ENCODE peak calls at places on chromosomes 4 and X, in ten cellular contexts. C is lower lobe of right lung, Z is prostate gland, M is heart left ventricle, I is suprapubic skin, Q is fibroblast of lung, K is IMR-90, J is endodermal cell, E is cardiac muscle cell, H is left ventricle myocardium inferior. D is an unnamed sample. For H3K4me1, the result is how much of the 10 kb centered on the place peaks cover.

GRCh38 chr4:105619193-105619931 is 66.9 kb downstream of the ARHGEF38 start:
- DNase-seq in H (peak), I (no peak), K (no peak), M (peak), C (peak), E (peak), Q (peak), Z (peak), J (no peak), D (peak)

GRCh38 chr4:127660486-127660885 is 27.7 kb downstream of the INTU start:
- DNase-seq in C (no peak), K (no peak), Q (no peak), Z (no peak), H (no peak), E (no peak), J (no peak), M (no peak), I (no peak), D (no peak)

GRCh38 chr4:40247350-40247749 is 50.5 kb downstream of the RHOH start:
- DNase-seq in I (no peak), Q (no peak), M (no peak), K (no peak), H (no peak), C (no peak), E (no peak), J (no peak), Z (no peak), D (no peak)

GRCh38 chrX:45771114-45771513 is 570.4 kb upstream of the DIPK2B start:
- DNase-seq in Z (peak), C (no peak), H (no peak), M (no peak), J (no peak), I (no peak), E (no peak), Q (peak), K (peak), D (no peak)

GRCh38 chrX:22276781-22277180 is 4.1 kb downstream of the CBLL2 start:
- DNase-seq in Z (no peak), K (peak), M (no peak), I (no peak), J (no peak), E (no peak), Q (peak), H (no peak), C (no peak), D (no peak)

GRCh38 chr4:15778191-15778741 is at the start of gene CD38:
- DNase-seq in C (peak), I (no peak), M (peak), Q (no peak), H (peak), E (peak), J (peak), K (no peak), Z (peak), D (peak)

GRCh38 chr4:182585321-182585720 is 331.9 kb downstream of the DCTD start:
- DNase-seq in K (no peak), I (no peak), H (no peak), Z (no peak), C (no peak), M (no peak), E (no peak), J (peak), Q (no peak), D (no peak)

GRCh38 chrX:17987783-17988182 is 126.7 kb upstream of the RAI2 start:
- DNase-seq in C (no peak), M (no peak), I (no peak), J (no peak), E (no peak), K (no peak), Q (no peak), Z (no peak), H (no peak), D (no peak)

GRCh38 chrX:146863566-146863965 is 49.0 kb upstream of the CXorf51A start:
- DNase-seq in Q (no peak), Z (no peak), K (peak), M (no peak), I (no peak), J (no peak), E (no peak), C (no peak), H (no peak), D (no peak)

GRCh38 chr4:86496094-86497060 is 97.7 kb upstream of the PTPN13 start:
- DNase-seq in C (no peak), Q (peak), M (no peak), I (no peak), K (peak), E (peak), Z (peak), J (peak), H (no peak), D (no peak)

GRCh38 chr4:15077969-15078368 is 75.7 kb downstream of the CPEB2 start:
- DNase-seq in Z (no peak), E (no peak), J (no peak), Q (peak), M (no peak), H (no peak), K (peak), C (no peak), I (no peak), D (no peak)

GRCh38 chr4:55356991-55357461 is 11.0 kb downstream of the SRD5A3 start:
- DNase-seq in I (no peak), C (no peak), Z (no peak), E (no peak), K (peak), Q (peak), J (no peak), H (no peak), M (no peak), D (no peak)

GRCh38 chrX:39855748-39856129 is 242.0 kb downstream of the BCOR start:
- DNase-seq in M (no peak), Q (peak), J (peak), E (no peak), I (no peak), H (no peak), Z (no peak), C (no peak), K (peak), D (no peak)

GRCh38 chrX:154458954-154459829 is 1.1 kb downstream of the PLXNA3 start:
- DNase-seq in C (peak), J (peak), Z (peak), H (peak), I (no peak), E (peak), K (no peak), Q (no peak), M (no peak), D (peak)

GRCh38 chr4:105147226-105148151 is 813 bp downstream of the TET2 start:
- DNase-seq in I (no peak), M (peak), Q (peak), H (no peak), E (peak), J (peak), C (peak), Z (peak), K (peak), D (peak)

GRCh38 chr4:170589597-170590191 is 499.9 kb upstream of the AADAT start:
- DNase-seq in J (no peak), Q (no peak), M (no peak), I (no peak), E (peak), Z (no peak), K (no peak), C (no peak), H (no peak), D (no peak)

GRCh38 chr4:114599231-114600065 is 841 bp downstream of the UGT8 start:
- DNase-seq in Z (no peak), J (peak), M (no peak), E (peak), K (no peak), H (no peak), I (no peak), C (no peak), Q (peak), D (no peak)

DNA sequence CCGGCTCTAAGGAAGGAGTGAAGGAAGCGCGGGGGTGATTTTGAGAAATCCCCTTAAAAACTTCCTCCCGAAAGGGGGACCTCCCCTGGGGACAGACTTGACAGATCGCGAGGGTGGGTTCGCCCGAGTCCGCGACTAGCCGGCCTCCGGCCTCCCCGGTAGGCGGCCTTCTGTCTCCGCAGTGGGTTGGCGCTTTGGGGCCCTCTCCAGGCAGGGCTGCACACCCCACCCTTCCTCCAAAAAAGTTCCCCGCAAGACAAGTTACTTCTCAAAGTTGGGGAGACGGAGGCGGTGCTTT is 24.8 kb downstream of the HOPX start:
- DNase-seq in J (peak), H (peak), I (no peak), C (no peak), Z (no peak), E (no peak), Q (peak), M (peak), K (no peak), D (no peak)
- TF ChIP-seq CTCF in J (peak), H (peak), I (no peak), C (peak), Z (no peak), E (peak), Q (peak), M (no peak), K (peak), D (no peak)

GRCh38 chr4:1868293-1868692 is 2.9 kb upstream of the NSD2 start:
- DNase-seq in E (no peak), H (no peak), Q (no peak), M (no peak), Z (no peak), I (no peak), J (no peak), K (no peak), C (no peak), D (no peak)
- H3K27ac ChIP-seq in E (no peak), H (no peak), Q (no peak), M (no peak), Z (no peak), I (no peak), J (no peak), K (no peak), C (no peak), D (no peak)

DNA sequence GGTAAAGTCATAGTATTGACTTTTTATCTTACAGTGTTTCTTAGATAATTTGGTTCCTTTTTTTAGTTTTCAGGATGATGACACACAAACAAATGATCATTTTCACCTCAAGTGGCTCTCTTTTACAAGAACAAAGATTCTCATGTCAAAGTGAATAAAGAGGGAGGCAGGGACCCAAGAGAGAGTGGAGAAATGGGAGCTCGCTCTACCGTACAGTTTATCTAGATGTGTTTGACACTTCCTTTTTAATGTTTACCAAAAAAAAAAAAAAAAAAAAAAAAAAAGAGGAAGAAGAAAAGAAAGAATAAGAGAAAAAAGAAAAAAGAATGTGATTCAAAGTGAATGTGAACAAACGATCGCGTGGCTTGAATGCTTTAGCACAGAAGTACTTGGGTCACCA is 75.6 kb upstream of the GRXCR1 start:
- DNase-seq in E (no peak), Q (no peak), C (no peak), Z (no peak), M (no peak), I (no peak), H (no peak), K (no peak), J (no peak), D (no peak)
- H3K4me1 ChIP-seq in E (under half), Q (under half), C (under half), Z (under half), M (under half), I (under half), H (under half), K (under half), J (under half), D (under half)

GRCh38 chr4:129350800-129351199 is 254.8 kb downstream of the C4orf33 start:
- DNase-seq in H (no peak), K (no peak), C (no peak), Z (no peak), M (no peak), I (no peak), E (no peak), J (no peak), Q (no peak), D (no peak)

GRCh38 chr4:129355529-129355928 is 259.6 kb downstream of the C4orf33 start:
- DNase-seq in Z (no peak), J (no peak), Q (peak), I (no peak), E (peak), H (no peak), M (no peak), C (no peak), K (no peak), D (no peak)

GRCh38 chr4:129355031-129355430 is 259.1 kb downstream of the C4orf33 start:
- DNase-seq in Z (no peak), I (no peak), C (no peak), E (no peak), Q (no peak), H (no peak), J (no peak), K (no peak), M (no peak), D (no peak)

GRCh38 chr4:129352480-129352879 is 256.5 kb downstream of the C4orf33 start:
- DNase-seq in I (no peak), C (no peak), K (no peak), H (no peak), M (no peak), E (no peak), Q (no peak), Z (no peak), J (no peak), D (no peak)

DNA sequence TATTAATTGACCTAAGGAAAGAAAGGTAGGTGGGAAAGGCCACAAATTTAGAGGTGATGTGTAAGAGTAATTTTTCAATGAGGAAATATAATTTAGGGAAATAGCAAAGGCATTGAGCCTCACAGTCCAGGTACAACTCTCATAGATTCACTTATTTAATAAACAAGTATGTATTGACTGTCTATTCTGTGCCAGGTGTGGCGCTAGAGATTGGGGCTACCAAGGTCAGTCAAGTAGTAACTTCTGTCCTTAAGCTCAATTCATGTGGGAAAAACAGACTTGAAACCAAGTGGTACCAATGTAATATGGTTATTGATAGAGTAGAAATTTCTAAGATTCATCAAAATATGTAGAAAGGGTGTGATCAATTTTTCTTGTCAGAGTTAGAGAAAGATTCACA is 257.5 kb downstream of the C4orf33 start:
- DNase-seq in J (no peak), Z (no peak), E (no peak), C (no peak), I (no peak), M (no peak), H (no peak), Q (no peak), K (no peak), D (no peak)
- TF ChIP-seq CTCF in J (no peak), Z (no peak), E (no peak), C (no peak), I (no peak), M (no peak), H (no peak), Q (no peak), K (no peak), D (no peak)

GRCh38 chr4:6325791-6326290 is 56.2 kb downstream of the WFS1 start:
- DNase-seq in Z (no peak), Q (no peak), C (no peak), K (no peak), H (no peak), E (no peak), M (no peak), I (no peak), J (no peak), D (no peak)
- H3K27ac ChIP-seq in Z (no peak), Q (no peak), C (peak), K (no peak), H (peak), E (no peak), M (peak), I (peak), J (no peak), D (no peak)

DNA sequence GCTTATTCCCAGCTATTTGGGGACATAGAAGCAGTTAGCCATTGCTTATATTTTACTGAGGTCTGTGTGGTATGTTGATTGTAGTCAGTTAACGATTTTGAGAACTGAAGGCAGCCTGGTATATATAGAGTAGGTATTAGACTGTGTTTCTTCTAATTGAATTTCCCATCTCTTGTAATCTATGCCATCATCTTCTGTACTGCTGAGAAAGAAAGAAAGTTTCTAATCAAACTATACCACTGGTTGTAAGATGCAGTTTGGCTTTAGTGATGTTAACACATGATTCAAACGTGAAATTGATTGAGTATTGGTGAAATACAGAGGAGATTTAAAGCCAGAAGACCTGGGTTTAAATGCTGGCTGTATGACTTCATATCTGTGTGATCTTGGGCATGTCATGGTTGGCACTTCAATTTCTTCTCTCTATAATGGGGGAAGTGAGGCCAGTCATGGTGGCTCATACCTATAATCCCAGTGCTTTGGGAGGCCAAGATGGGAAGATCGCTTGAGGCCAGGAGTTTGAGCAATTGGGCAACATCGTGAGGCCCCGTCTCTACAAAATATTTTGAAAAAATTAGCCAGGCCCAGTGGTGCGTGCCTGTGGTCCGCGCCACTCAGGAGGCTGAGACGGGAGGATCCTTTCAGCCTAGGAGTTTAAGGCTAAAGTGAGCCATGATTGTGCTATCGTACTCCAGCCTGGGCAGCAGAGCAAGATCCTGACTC is 11.6 kb downstream of the HTT start:
- DNase-seq in J (no peak), H (no peak), I (no peak), E (no peak), C (no peak), Q (no peak), Z (no peak), M (no peak), K (no peak), D (no peak)
- H3K4me1 ChIP-seq in J (under half), H (under half), I (under half), E (under half), C (under half), Q (under half), Z (under half), M (under half), K (under half), D (under half)

D was measured in tibial artery.